ENCODE peak calls at places on chromosomes 6 and 20, in ten cellular contexts. I is mesendoderm; B is coronary artery; J is KG1; D is AG20443; U is effector memory CD8-positive, alpha-beta T cell; X is RWPE1; K is EL; L is progenitor cell of endocrine pancreas; W is OCI-LY7. E is an unnamed sample.

GRCh38 chr6:90350689-90351554 is 54.3 kb upstream of the BACH2 start:
- DNase-seq in D (no peak), B (no peak), W (peak; percentile 92), L (no peak), U (peak; percentile 40), J (no peak), K (no peak), I (peak; percentile 40), X (no peak), E (no peak)

GRCh38 chr6:90610671-90611542 is 24.0 kb upstream of the MAP3K7 start:
- DNase-seq in I (peak; percentile 82), B (no peak), U (no peak), K (peak; percentile 25), X (peak; percentile 12), J (no peak), W (peak; percentile 56), L (peak; percentile 36), D (peak; percentile 63), E (peak; percentile 70)

GRCh38 chr20:49630396-49630951 is 62.5 kb upstream of the PTGIS start:
- DNase-seq in D (no peak), U (no peak), J (no peak), L (no peak), X (no peak), K (no peak), W (peak; percentile 80), I (no peak), B (no peak), E (no peak)

GRCh38 chr6:12903246-12903645 is 186.7 kb downstream of the PHACTR1 start:
- DNase-seq in L (no peak), K (no peak), X (no peak), J (no peak), B (no peak), U (no peak), I (no peak), D (no peak), W (no peak), E (no peak)

GRCh38 chr6:72724545-72724944 is 102.7 kb downstream of the KCNQ5 start:
- DNase-seq in L (no peak), J (no peak), W (peak; percentile 34), D (no peak), U (no peak), B (no peak), K (peak; percentile 15), I (no peak), X (no peak), E (no peak)

GRCh38 chr6:142943746-142944125 is 1.2 kb downstream of the HIVEP2 start:
- DNase-seq in U (peak; percentile 58), K (peak; percentile 44), D (no peak), B (peak; percentile 76), L (no peak), W (peak; percentile 84), I (peak; percentile 41), X (no peak), J (no peak), E (no peak)

GRCh38 chr6:118750143-118750542 is 98.8 kb upstream of the CEP85L start:
- DNase-seq in X (no peak), U (no peak), B (no peak), L (no peak), W (no peak), K (peak; percentile 26), D (no peak), J (no peak), I (no peak), E (no peak)

GRCh38 chr6:151098166-151098565 is 141.6 kb upstream of the AKAP12 start:
- DNase-seq in J (no peak), I (no peak), L (no peak), X (no peak), K (no peak), B (peak; percentile 8), W (no peak), D (no peak), U (no peak), E (no peak)